ENCODE peak calls at places on chromosomes 11 and 22, in six cellular contexts. F, N, K, U, C and B are unnamed samples.

GRCh38 chr11:133078591-133079179 is 453.6 kb downstream of the OPCML start:
- DNase-seq in F (no peak), N (peak), K (peak), U (peak), C (no peak), B (peak)

GRCh38 chr11:131637469-131638175 is 267.2 kb downstream of the NTM start:
- DNase-seq in F (no peak), N (no peak), K (no peak), U (no peak), C (no peak), B (no peak)

GRCh38 chr22:47407626-47408025 is 645.2 kb downstream of the TBC1D22A start:
- DNase-seq in F (no peak), N (no peak), K (no peak), U (no peak), C (no peak), B (no peak)

GRCh38 chr11:12900496-12900895 is 108.6 kb upstream of the RASSF10 start:
- DNase-seq in F (no peak), N (no peak), K (peak), U (no peak), C (no peak), B (peak)

GRCh38 chr11:61294717-61295595 is at the start of gene VWCE:
- DNase-seq in F (no peak), N (peak), K (peak), U (peak), C (no peak), B (peak)

GRCh38 chr11:43545610-43546009 is 134.9 kb upstream of the HSD17B12 start:
- DNase-seq in F (no peak), N (no peak), K (no peak), U (no peak), C (no peak), B (peak)

GRCh38 chr11:40247023-40247422 is 1212.4 kb downstream of the LRRC4C start:
- DNase-seq in F (no peak), N (no peak), K (no peak), U (no peak), C (no peak), B (no peak)

GRCh38 chr11:73376803-73377629 is 817 bp downstream of the RELT start:
- DNase-seq in F (no peak), N (peak), K (peak), U (peak), C (peak), B (no peak)

GRCh38 chr22:21015051-21016006 is at the start of gene P2RX6:
- DNase-seq in F (no peak), N (no peak), K (no peak), U (peak), C (no peak), B (peak)

GRCh38 chr11:107857550-107858216 is 904 bp downstream of the SLC35F2 start:
- DNase-seq in F (no peak), N (no peak), K (peak), U (no peak), C (no peak), B (peak)

GRCh38 chr11:9663699-9664275 is at the start of gene SWAP70:
- DNase-seq in F (no peak), N (peak), K (peak), U (peak), C (peak), B (peak)

GRCh38 chr11:34299284-34299961 is 58.4 kb downstream of the ABTB2 start:
- DNase-seq in F (no peak), N (no peak), K (no peak), U (no peak), C (no peak), B (no peak)

GRCh38 chr11:44575288-44575672 is 9.8 kb downstream of the CD82 start:
- DNase-seq in F (no peak), N (no peak), K (no peak), U (no peak), C (no peak), B (no peak)

GRCh38 chr11:73995247-73995646 is 12.6 kb upstream of the UCP2 start:
- DNase-seq in F (no peak), N (no peak), K (no peak), U (no peak), C (no peak), B (no peak)

GRCh38 chr11:61962213-61963015 is 5.0 kb downstream of the FTH1 start:
- DNase-seq in F (no peak), N (peak), K (no peak), U (no peak), C (no peak), B (no peak)

GRCh38 chr11:57406337-57406904 is 16.0 kb upstream of the PRG2 start:
- DNase-seq in F (no peak), N (no peak), K (no peak), U (no peak), C (no peak), B (no peak)

GRCh38 chr22:32310777-32311176 is 46.9 kb upstream of the RFPL3 start:
- DNase-seq in F (no peak), N (no peak), K (no peak), U (no peak), C (no peak), B (no peak)

GRCh38 chr22:48703265-48703941 is 1124.3 kb downstream of the BRD1 start:
- DNase-seq in F (no peak), N (no peak), K (no peak), U (no peak), C (no peak), B (no peak)

GRCh38 chr11:10990637-10991036 is 132.8 kb upstream of the ZBED5 start:
- DNase-seq in F (no peak), N (no peak), K (no peak), U (no peak), C (no peak), B (no peak)

GRCh38 chr11:122097419-122098001 is 18.5 kb downstream of the BLID start:
- DNase-seq in F (no peak), N (no peak), K (no peak), U (no peak), C (no peak), B (peak)
- H3K4me3 ChIP-seq in F (no peak), N (no peak), K (peak), U (no peak), C (peak), B (peak)

DNA sequence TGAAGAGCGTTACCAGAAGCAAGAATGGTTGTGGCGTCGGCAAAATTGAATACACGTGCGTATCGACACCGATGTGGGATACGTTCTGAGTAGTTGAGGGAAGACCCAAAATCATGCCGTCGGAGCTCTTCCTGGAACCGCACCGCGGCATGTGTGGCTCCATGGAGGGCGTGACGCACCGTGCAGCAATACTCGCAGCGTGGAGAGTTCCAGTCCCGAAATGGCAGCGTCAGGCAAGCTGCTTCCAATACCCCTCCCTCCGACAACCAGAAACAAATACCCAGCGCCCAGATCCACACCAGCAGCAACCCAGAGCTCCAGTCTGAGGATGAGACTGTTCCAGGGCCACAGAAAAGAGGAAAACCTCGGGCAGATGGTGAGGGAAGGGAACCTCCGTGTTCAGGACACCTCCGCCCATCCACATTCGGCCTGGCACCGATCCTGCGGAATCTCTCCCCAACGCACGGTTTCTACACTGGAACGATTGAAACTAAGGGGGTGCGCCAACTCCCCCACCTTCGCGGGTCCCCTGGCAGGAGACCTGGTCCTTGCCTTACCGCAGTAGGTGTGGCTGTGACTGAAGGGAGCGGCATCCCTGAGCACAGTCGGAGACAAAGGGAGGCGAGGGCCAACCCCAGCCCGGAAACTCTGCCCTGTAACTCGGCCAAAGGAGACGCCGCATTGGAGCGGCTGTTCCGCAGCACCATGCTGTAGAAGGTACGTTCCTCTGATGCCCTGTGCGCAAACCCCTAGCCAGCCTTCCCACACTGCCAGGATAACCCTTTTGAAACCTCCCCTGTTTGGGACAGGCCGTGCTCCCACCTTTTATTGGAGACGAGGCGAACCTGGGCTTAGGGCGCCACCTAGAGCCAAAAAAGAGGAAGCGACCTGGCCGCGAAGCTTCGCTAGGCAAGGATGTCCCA is 28.3 kb downstream of the DBX1 start:
- DNase-seq in F (no peak), N (peak), K (peak), U (peak), C (peak), B (peak)
- H3K4me3 ChIP-seq in F (peak), N (peak), K (peak), U (no peak), C (peak), B (peak)

GRCh38 chr22:36156515-36157419 is 3.8 kb downstream of the APOL3 start:
- DNase-seq in F (no peak), N (peak), K (peak), U (peak), C (peak), B (no peak)
- H3K4me3 ChIP-seq in F (no peak), N (no peak), K (no peak), U (no peak), C (peak), B (no peak)

DNA sequence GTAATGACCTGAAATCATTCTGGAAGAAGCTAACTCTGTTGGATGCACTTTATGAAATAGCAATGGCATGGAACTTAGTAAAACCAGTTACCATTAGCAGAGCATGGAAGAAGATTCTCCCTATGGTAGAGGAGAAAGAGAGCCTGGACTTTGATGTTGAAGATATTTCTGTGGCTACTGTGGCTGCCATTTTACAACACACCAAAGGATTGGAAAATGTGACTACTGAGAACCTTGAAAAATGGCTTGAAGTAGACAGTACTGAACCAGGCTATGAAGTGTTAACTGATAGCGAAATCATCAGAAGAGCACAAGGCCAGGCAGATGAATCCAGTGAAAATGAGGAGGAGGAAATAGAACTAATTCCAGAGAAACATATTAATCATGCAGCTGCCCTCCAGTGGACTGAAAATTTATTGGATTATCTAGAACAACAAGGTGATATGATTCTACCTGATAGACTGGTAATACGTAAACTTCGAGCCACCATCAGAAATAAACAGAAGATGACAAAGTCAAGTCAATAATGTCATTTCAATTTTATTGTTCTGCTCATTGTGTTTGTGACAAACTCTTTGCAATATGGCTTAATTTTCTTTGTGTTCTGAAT is 2.0 kb downstream of the JRKL start:
- DNase-seq in F (no peak), N (no peak), K (no peak), U (no peak), C (no peak), B (no peak)
- H3K4me3 ChIP-seq in F (no peak), N (no peak), K (no peak), U (no peak), C (no peak), B (no peak)